ENCODE peak calls at places on chromosomes 16 and 17, in nine cellular contexts. L, J, D, A, G, Z, W, F and S are unnamed samples.
A peak's percentile ranks its signal among the peaks of the same experiment; 100 is the strongest.

GRCh38 chr16:28891964-28892890 is 13.9 kb downstream of the ATP2A1 start:
- DNase-seq in D (no peak), A (no peak), Z (no peak), G (no peak), F (no peak), W (no peak), J (no peak), L (no peak), S (no peak)

GRCh38 chr17:59155439-59156177 is at the start of gene PRR11:
- DNase-seq in D (peak; percentile 100), A (no peak), Z (peak; percentile 95), W (no peak), F (peak; percentile 99), J (peak; percentile 96), L (peak; percentile 100), G (peak; percentile 99), S (peak; percentile 91)

GRCh38 chr16:56518435-56518834 is 1.4 kb downstream of the BBS2 start:
- DNase-seq in D (no peak), W (no peak), Z (no peak), L (no peak), A (no peak), G (no peak), J (no peak), F (no peak), S (no peak)

GRCh38 chr17:81867123-81867951 is 3.8 kb downstream of the ARHGDIA start:
- DNase-seq in F (no peak), D (no peak), W (peak; percentile 83), J (peak; percentile 85), L (peak; percentile 60), A (no peak), G (no peak), Z (peak; percentile 63), S (no peak)

GRCh38 chr16:57791156-57791902 is 11.0 kb downstream of the KIFC3 start:
- DNase-seq in J (no peak), W (no peak), Z (no peak), A (no peak), G (no peak), F (no peak), D (no peak), L (no peak), S (no peak)

GRCh38 chr16:10557750-10558149 is 22.6 kb downstream of the EMP2 start:
- DNase-seq in G (no peak), A (no peak), L (no peak), F (no peak), J (no peak), W (no peak), D (no peak), Z (no peak), S (no peak)

GRCh38 chr17:75752405-75753192 is 12.4 kb downstream of the GALK1 start:
- DNase-seq in W (no peak), F (no peak), A (no peak), L (no peak), G (no peak), J (no peak), D (no peak), Z (no peak), S (no peak)

GRCh38 chr17:76405967-76406647 is 21.7 kb downstream of the SPHK1 start:
- DNase-seq in G (no peak), J (peak; percentile 73), Z (peak; percentile 49), A (no peak), F (peak; percentile 69), D (no peak), W (no peak), L (no peak), S (no peak)

GRCh38 chr17:44501866-44502265 is 1.3 kb downstream of the GPATCH8 start:
- DNase-seq in D (no peak), W (no peak), J (no peak), Z (no peak), L (peak; percentile 16), A (no peak), G (no peak), F (no peak), S (no peak)

GRCh38 chr16:2910441-2910840 is 1.3 kb upstream of the FLYWCH1 start:
- DNase-seq in G (no peak), W (no peak), F (no peak), Z (no peak), A (no peak), L (peak; percentile 6), J (no peak), D (no peak), S (no peak)

DNA sequence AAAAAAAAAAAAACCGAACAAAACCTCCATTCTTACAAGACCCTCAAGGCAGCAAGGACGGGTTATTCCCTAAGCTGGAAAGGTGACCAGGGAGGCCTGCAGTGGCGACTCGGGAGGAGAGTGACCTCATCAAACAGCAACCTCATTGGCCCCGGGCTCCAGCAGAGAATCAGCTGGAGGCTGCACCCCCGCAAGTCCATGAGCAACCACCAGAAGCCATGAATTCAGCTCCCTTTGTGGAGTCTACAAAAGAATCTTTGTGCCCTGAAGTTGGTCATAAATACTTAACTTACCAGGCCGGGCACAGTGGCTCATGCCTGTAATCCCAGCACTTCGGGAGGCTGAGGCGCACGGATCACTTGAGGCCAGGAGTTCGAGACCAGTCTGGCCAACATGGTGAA is 80.9 kb upstream of the CREBBP start:
- DNase-seq in W (peak; percentile 36), F (no peak), Z (no peak), G (peak; percentile 45), L (peak; percentile 62), J (no peak), A (peak; percentile 28), D (no peak), S (no peak)
- H3K27ac ChIP-seq in W (peak overlapping the region; percentile 82), F (peak overlapping the region; percentile 73), Z (peak overlapping the region; percentile 77), G (peak overlapping the region; percentile 11), L (peak overlapping the region; percentile 84), J (peak overlapping the region; percentile 55), A (peak overlapping the region; percentile 67), D (peak overlapping the region; percentile 49), S (peak overlapping the region; percentile 67)

DNA sequence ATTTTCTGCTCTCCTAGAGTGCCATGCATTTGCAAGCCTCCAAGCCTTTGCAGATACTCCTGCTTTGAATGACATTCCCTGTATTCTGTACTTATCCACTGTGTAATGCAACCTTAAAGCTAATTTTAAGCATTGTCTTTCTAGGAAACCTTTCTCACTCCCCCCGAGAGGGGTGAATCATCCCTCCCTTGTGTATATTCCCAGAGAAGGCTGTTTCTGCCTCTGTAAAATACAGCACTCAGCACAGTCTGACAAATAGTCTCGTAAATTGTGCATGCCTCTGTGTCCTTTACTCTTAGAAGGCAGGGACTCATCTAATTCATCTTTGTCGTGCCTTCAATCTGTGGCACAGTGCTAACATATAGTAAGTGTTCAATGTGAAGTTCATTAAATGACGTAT is 200.8 kb downstream of the CA10 start:
- DNase-seq in J (no peak), W (no peak), A (no peak), L (no peak), D (no peak), Z (no peak), F (no peak), G (no peak), S (no peak)
- H3K27ac ChIP-seq in J (no peak overlapping the region), W (no peak overlapping the region), A (no peak overlapping the region), L (no peak overlapping the region), D (no peak overlapping the region), Z (no peak overlapping the region), F (no peak overlapping the region), G (no peak overlapping the region), S (no peak overlapping the region)

GRCh38 chr17:57357830-57358426 is 101.6 kb downstream of the MSI2 start:
- DNase-seq in G (no peak), A (no peak), J (no peak), F (no peak), L (no peak), D (no peak), W (no peak), Z (peak; percentile 33), S (no peak)

GRCh38 chr17:57355090-57355859 is 99.0 kb downstream of the MSI2 start:
- DNase-seq in L (peak; percentile 52), D (no peak), F (no peak), G (no peak), J (no peak), W (no peak), A (no peak), Z (peak; percentile 26), S (no peak)

GRCh38 chr17:57356722-57357391 is 100.5 kb downstream of the MSI2 start:
- DNase-seq in W (no peak), D (no peak), G (peak; percentile 49), L (peak; percentile 42), Z (peak; percentile 45), F (no peak), J (no peak), A (peak; percentile 19), S (no peak)

GRCh38 chr17:57356153-57356721 is 99.9 kb downstream of the MSI2 start:
- DNase-seq in D (no peak), L (no peak), J (no peak), A (no peak), G (no peak), Z (no peak), W (no peak), F (no peak), S (no peak)

GRCh38 chr17:57357392-57357784 is 101.1 kb downstream of the MSI2 start:
- DNase-seq in A (no peak), Z (peak; percentile 53), D (no peak), L (peak; percentile 74), J (no peak), F (no peak), W (no peak), G (peak; percentile 31), S (peak; percentile 86)
- H3K27ac ChIP-seq in A (peak overlapping the region; percentile 85), Z (peak overlapping the region; percentile 70), D (no peak overlapping the region), L (no peak overlapping the region), J (peak overlapping the region; percentile 82), F (no peak overlapping the region), W (no peak overlapping the region), G (peak overlapping the region; percentile 31), S (peak overlapping the region; percentile 86)

GRCh38 chr17:18020971-18021370 is 18.0 kb downstream of the ATPAF2 start:
- DNase-seq in F (no peak), D (no peak), J (peak; percentile 21), Z (no peak), W (no peak), A (no peak), G (no peak), L (no peak), S (no peak)

GRCh38 chr17:18015603-18016002 is 23.4 kb downstream of the ATPAF2 start:
- DNase-seq in F (no peak), W (no peak), D (no peak), Z (no peak), G (no peak), A (no peak), J (no peak), L (no peak), S (no peak)

GRCh38 chr17:18016426-18016825 is 22.5 kb downstream of the ATPAF2 start:
- DNase-seq in F (no peak), Z (no peak), D (no peak), J (peak; percentile 5), G (no peak), A (no peak), W (no peak), L (no peak), S (no peak)

GRCh38 chr17:18017958-18018357 is 21.0 kb downstream of the ATPAF2 start:
- DNase-seq in F (no peak), A (no peak), G (no peak), Z (no peak), L (peak; percentile 71), D (no peak), J (no peak), W (no peak), S (no peak)

DNA sequence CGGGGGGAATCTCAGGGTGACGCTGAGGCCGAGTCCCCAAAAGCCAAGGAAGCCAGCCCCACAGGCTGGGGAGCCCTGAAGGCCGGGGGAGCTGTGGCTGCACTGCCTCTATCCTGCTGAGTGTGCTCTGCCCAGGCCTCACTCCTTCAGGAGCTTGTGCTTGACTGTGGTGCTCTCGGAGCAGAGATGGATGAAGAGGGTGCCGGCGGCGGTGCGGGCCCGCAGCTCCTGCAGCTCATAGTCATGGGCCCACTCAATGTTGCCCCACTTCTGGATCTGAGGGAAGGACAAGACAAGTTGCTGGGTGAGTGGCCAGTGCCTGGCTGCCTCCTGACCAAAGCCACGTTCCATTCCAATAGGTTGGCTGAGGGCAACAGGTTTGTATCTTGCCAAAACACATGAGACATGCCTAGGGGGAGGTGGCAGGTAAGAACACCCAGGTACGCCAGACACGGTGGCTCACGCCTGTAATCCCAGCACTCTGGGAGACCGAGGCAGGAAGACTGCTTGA is 20.5 kb downstream of the ATPAF2 start:
- DNase-seq in G (no peak), D (no peak), A (no peak), L (no peak), W (no peak), J (peak; percentile 50), F (no peak), Z (no peak), S (no peak)
- H3K27ac ChIP-seq in G (no peak overlapping the region), D (no peak overlapping the region), A (no peak overlapping the region), L (no peak overlapping the region), W (no peak overlapping the region), J (no peak overlapping the region), F (no peak overlapping the region), Z (no peak overlapping the region), S (no peak overlapping the region)